ENCODE peak calls at places on chromosomes 13 and 19, in ten cellular contexts. W is progenitor cell of endocrine pancreas; F is non-pigmented ciliary epithelial cell; N is stimulated activated CD4-positive, alpha-beta T cell treated with anti-CD3 and anti-CD28 coated beads, Interleukin-2, amount 100 ng/mL, for 48 hours; I is GM03348; K is T-helper 1 cell; V is HT-29; Q is stimulated activated CD8-positive, alpha-beta memory T cell treated with anti-CD3 and anti-CD28 coated beads, Interleukin-2, amount 100 ng/mL, for 1 hour; C is choroid plexus epithelial cell; R is transverse colon. J is an unnamed sample.

GRCh38 chr13:38979891-38980627 is 10.6 kb downstream of the STOML3 start:
- DNase-seq in V (no peak), F (no peak), I (no peak), W (no peak), R (peak; percentile 13), N (no peak), K (no peak), Q (no peak), C (peak; percentile 39), J (no peak)

GRCh38 chr13:31224174-31224669 is 24.4 kb downstream of the B3GLCT start:
- DNase-seq in R (no peak), Q (no peak), F (no peak), I (no peak), C (no peak), N (no peak), V (no peak), W (no peak), K (no peak), J (no peak)

GRCh38 chr13:30696278-30697176 is 38.8 kb upstream of the ALOX5AP start:
- DNase-seq in Q (no peak), N (no peak), V (no peak), K (no peak), I (no peak), C (peak; percentile 54), R (peak; percentile 25), F (no peak), W (no peak), J (peak; percentile 20)

GRCh38 chr13:34750078-34750703 is 191.9 kb upstream of the NBEA start:
- DNase-seq in N (no peak), C (peak; percentile 4), F (no peak), V (no peak), R (peak; percentile 13), W (no peak), Q (no peak), I (peak; percentile 4), K (no peak), J (no peak)

GRCh38 chr19:18254546-18255500 is 19.4 kb downstream of the IQCN start:
- DNase-seq in C (no peak), Q (no peak), K (no peak), N (no peak), F (no peak), V (peak; percentile 63), W (no peak), I (no peak), R (peak; percentile 76), J (no peak)

GRCh38 chr19:46608581-46609345 is 7.6 kb downstream of the CALM3 start:
- DNase-seq in N (no peak), F (no peak), Q (no peak), C (no peak), W (no peak), R (peak; percentile 7), I (no peak), K (no peak), V (no peak), J (no peak)

GRCh38 chr19:7852851-7853759 is 21.1 kb downstream of the PRR36 start:
- DNase-seq in N (peak; percentile 66), C (peak; percentile 65), W (peak; percentile 96), F (no peak), R (peak; percentile 86), K (peak; percentile 53), I (peak; percentile 91), V (peak; percentile 87), Q (peak; percentile 46), J (peak; percentile 11)

GRCh38 chr19:52237197-52237596 is 32.2 kb upstream of the ZNF766 start:
- DNase-seq in Q (no peak), K (no peak), W (no peak), F (no peak), C (peak; percentile 35), V (no peak), I (no peak), N (no peak), R (no peak), J (no peak)

GRCh38 chr13:51849145-51850101 is 4.4 kb upstream of the TMEM272 start:
- DNase-seq in W (no peak), K (no peak), F (no peak), V (peak; percentile 45), C (peak; percentile 62), I (peak; percentile 46), N (peak; percentile 40), Q (no peak), R (no peak), J (no peak)

GRCh38 chr19:49570997-49571676 is 9.2 kb downstream of the NOSIP start:
- DNase-seq in C (no peak), R (peak; percentile 68), F (no peak), W (no peak), I (no peak), K (no peak), Q (no peak), V (peak; percentile 43), N (no peak), J (no peak)

GRCh38 chr13:34156841-34157365 is 339.0 kb downstream of the RFC3 start:
- DNase-seq in K (no peak), F (peak; percentile 97), R (peak; percentile 80), W (peak; percentile 19), C (peak; percentile 97), I (peak; percentile 82), N (peak; percentile 15), Q (no peak), V (peak; percentile 99), J (peak; percentile 40)

GRCh38 chr19:39953915-39954314 is 17.1 kb upstream of the PSMC4 start:
- DNase-seq in R (no peak), N (no peak), Q (no peak), K (no peak), I (no peak), W (no peak), V (no peak), C (no peak), F (no peak), J (no peak)

GRCh38 chr19:37817180-37817911 is 38.0 kb upstream of the ZNF573 start:
- DNase-seq in N (peak; percentile 21), W (peak; percentile 80), F (peak; percentile 8), V (no peak), I (peak; percentile 81), C (peak; percentile 61), K (no peak), Q (peak; percentile 3), R (peak; percentile 66), J (no peak)

J was measured in KG1.